ENCODE peak calls at places on chromosomes 4 and X, in four cellular contexts. One of them, this sample, is unnamed.

GRCh38 chr4:80201326-80202151 is 4.2 kb downstream of the PRDM8 start:
- DNase-seq in H9: no peak
- DNase-seq in IMR-90: peak; percentile 89
- DNase-seq in H1: no peak
- DNase-seq in this sample: no peak

GRCh38 chr4:165842684-165843083 is 30.4 kb upstream of the TLL1 start:
- DNase-seq in H9: no peak
- DNase-seq in IMR-90: no peak
- DNase-seq in H1: no peak
- DNase-seq in this sample: no peak

GRCh38 chrX:42490111-42490510 is 287.9 kb downstream of the PPP1R2C start:
- DNase-seq in H9: no peak
- DNase-seq in IMR-90: no peak
- DNase-seq in H1: no peak
- DNase-seq in this sample: no peak

GRCh38 chr4:145609494-145610427 is 9.4 kb upstream of the MMAA start:
- DNase-seq in H9: peak; percentile 55
- DNase-seq in IMR-90: peak; percentile 77
- DNase-seq in H1: no peak
- DNase-seq in this sample: peak; percentile 45

GRCh38 chr4:95910749-95911148 is 70.9 kb downstream of the PDHA2 start:
- DNase-seq in H9: peak; percentile 50
- DNase-seq in IMR-90: no peak
- DNase-seq in H1: no peak
- DNase-seq in this sample: no peak

GRCh38 chr4:156723951-156724668 is 247.5 kb downstream of the PDGFC start:
- DNase-seq in H9: no peak
- DNase-seq in IMR-90: no peak
- DNase-seq in H1: no peak
- DNase-seq in this sample: no peak

GRCh38 chr4:19700951-19701350 is 550.8 kb upstream of the SLIT2 start:
- DNase-seq in H9: no peak
- DNase-seq in IMR-90: peak; percentile 24
- DNase-seq in H1: no peak
- DNase-seq in this sample: no peak

GRCh38 chr4:127732623-127733199 is 2.5 kb downstream of the SLC25A31 start:
- DNase-seq in H9: no peak
- DNase-seq in IMR-90: peak; percentile 60
- DNase-seq in H1: no peak
- DNase-seq in this sample: peak; percentile 29

GRCh38 chrX:41291309-41291708 is 42.7 kb upstream of the DDX3X start:
- DNase-seq in H9: peak; percentile 43
- DNase-seq in IMR-90: no peak
- DNase-seq in H1: no peak
- DNase-seq in this sample: no peak

GRCh38 chr4:100240008-100240407 is 49.7 kb upstream of the DDIT4L start:
- DNase-seq in H9: no peak
- DNase-seq in IMR-90: no peak
- DNase-seq in H1: no peak
- DNase-seq in this sample: no peak

GRCh38 chrX:29419774-29420553 is 795.4 kb upstream of the MAGEB2 start:
- DNase-seq in H9: no peak
- DNase-seq in IMR-90: peak; percentile 69
- DNase-seq in H1: no peak
- DNase-seq in this sample: no peak

GRCh38 chr4:173319696-173320095 is 14.5 kb downstream of the HMGB2 start:
- DNase-seq in H9: no peak
- DNase-seq in IMR-90: peak; percentile 45
- DNase-seq in H1: no peak
- DNase-seq in this sample: no peak

GRCh38 chrX:123959281-123960063 is 2.0 kb upstream of the STAG2 start:
- DNase-seq in H9: no peak
- DNase-seq in IMR-90: no peak
- DNase-seq in H1: no peak
- DNase-seq in this sample: peak; percentile 6

GRCh38 chr4:169931996-169932395 is 94.2 kb downstream of the MFAP3L start:
- DNase-seq in H9: no peak
- DNase-seq in IMR-90: no peak
- DNase-seq in H1: no peak
- DNase-seq in this sample: no peak

GRCh38 chr4:145557720-145558119 is 61.5 kb upstream of the MMAA start:
- DNase-seq in H9: peak; percentile 73
- DNase-seq in IMR-90: peak; percentile 72
- DNase-seq in H1: peak; percentile 29
- DNase-seq in this sample: peak; percentile 30

GRCh38 chr4:185383451-185383850 is 12.3 kb downstream of the LRP2BP start:
- DNase-seq in H9: no peak
- DNase-seq in IMR-90: no peak
- DNase-seq in H1: no peak
- DNase-seq in this sample: no peak

GRCh38 chr4:189511581-189511980 is 429.1 kb upstream of the FRG1 start:
- DNase-seq in H9: no peak
- DNase-seq in IMR-90: no peak
- DNase-seq in H1: no peak
- DNase-seq in this sample: no peak

GRCh38 chr4:167883271-167883670 is 209.1 kb upstream of the ANXA10 start:
- DNase-seq in H9: no peak
- DNase-seq in IMR-90: no peak
- DNase-seq in H1: no peak
- DNase-seq in this sample: no peak

GRCh38 chrX:12867746-12868145 is 874 bp downstream of the TLR7 start:
- DNase-seq in H9: no peak
- DNase-seq in IMR-90: no peak
- DNase-seq in H1: no peak
- DNase-seq in this sample: no peak

GRCh38 chr4:5887361-5888221 is 5.3 kb downstream of the CRMP1 start:
- DNase-seq in H9: peak; percentile 62
- DNase-seq in IMR-90: no peak
- DNase-seq in H1: no peak
- DNase-seq in this sample: no peak

GRCh38 chr4:78482281-78482680 is 69.3 kb upstream of the ANXA3 start:
- DNase-seq in H9: no peak
- DNase-seq in IMR-90: no peak
- DNase-seq in H1: no peak
- DNase-seq in this sample: no peak

GRCh38 chr4:16269742-16270522 is 43.7 kb upstream of the TAPT1 start:
- DNase-seq in H9: no peak
- DNase-seq in IMR-90: peak; percentile 55
- DNase-seq in H1: no peak
- DNase-seq in this sample: no peak

GRCh38 chr4:79588679-79589078 is 180.7 kb upstream of the GK2 start:
- DNase-seq in H9: no peak
- DNase-seq in IMR-90: peak; percentile 0
- DNase-seq in H1: no peak
- DNase-seq in this sample: no peak

GRCh38 chr4:4386296-4386735 is 586 bp upstream of the NSG1 start:
- DNase-seq in H9: peak; percentile 59
- DNase-seq in IMR-90: no peak
- DNase-seq in H1: no peak
- DNase-seq in this sample: no peak

GRCh38 chrX:916235-916609 is 285.6 kb downstream of the SHOX start:
- DNase-seq in H9: no peak
- DNase-seq in IMR-90: no peak
- DNase-seq in H1: no peak
- DNase-seq in this sample: no peak

GRCh38 chr4:102497986-102498385 is 3.2 kb upstream of the NFKB1 start:
- DNase-seq in H9: no peak
- DNase-seq in IMR-90: no peak
- DNase-seq in H1: no peak
- DNase-seq in this sample: no peak

GRCh38 chrX:130680164-130681035 is 222.6 kb downstream of the ENOX2 start:
- DNase-seq in H9: no peak
- DNase-seq in IMR-90: peak; percentile 43
- DNase-seq in H1: no peak
- DNase-seq in this sample: no peak

GRCh38 chrX:44795945-44796450 is 47.8 kb upstream of the DUSP21 start:
- DNase-seq in H9: no peak
- DNase-seq in IMR-90: no peak
- DNase-seq in H1: no peak
- DNase-seq in this sample: no peak

GRCh38 chr4:54281060-54281781 is 52.1 kb downstream of the PDGFRA start:
- DNase-seq in H9: no peak
- DNase-seq in IMR-90: peak; percentile 93
- DNase-seq in H1: no peak
- DNase-seq in this sample: no peak

GRCh38 chrX:71579136-71579989 is 1.1 kb downstream of the GCNA start:
- DNase-seq in H9: peak; percentile 39
- DNase-seq in IMR-90: no peak
- DNase-seq in H1: no peak
- DNase-seq in this sample: no peak

GRCh38 chrX:1657367-1658082 is 42.7 kb downstream of the ASMT start:
- DNase-seq in H9: no peak
- DNase-seq in IMR-90: no peak
- DNase-seq in H1: no peak
- DNase-seq in this sample: no peak

GRCh38 chrX:103687073-103687695 is 685 bp upstream of the MORF4L2 start:
- DNase-seq in H9: peak; percentile 82
- DNase-seq in IMR-90: peak; percentile 76
- DNase-seq in H1: no peak
- DNase-seq in this sample: peak; percentile 62

GRCh38 chr4:20761382-20761781 is 61.1 kb downstream of the PACRGL start:
- DNase-seq in H9: no peak
- DNase-seq in IMR-90: no peak
- DNase-seq in H1: no peak
- DNase-seq in this sample: no peak

GRCh38 chr4:28518781-28519180 is 1658.1 kb downstream of the STIM2 start:
- DNase-seq in H9: no peak
- DNase-seq in IMR-90: peak; percentile 76
- DNase-seq in H1: no peak
- DNase-seq in this sample: no peak

GRCh38 chr4:168914095-168914494 is 96.0 kb downstream of the CBR4 start:
- DNase-seq in H9: no peak
- DNase-seq in IMR-90: no peak
- DNase-seq in H1: no peak
- DNase-seq in this sample: no peak

GRCh38 chrX:7147978-7148824 is at the start of gene PUDP:
- DNase-seq in H9: peak; percentile 81
- DNase-seq in IMR-90: peak; percentile 83
- DNase-seq in H1: no peak
- DNase-seq in this sample: peak; percentile 81
- H2BK15ac ChIP-seq in H9: no peak within 1 kb of the TSS
- H2BK15ac ChIP-seq in IMR-90: peak within 1 kb of the TSS; percentile 81
- H2BK15ac ChIP-seq in H1: no peak within 1 kb of the TSS
- H2BK15ac ChIP-seq in this sample: no peak within 1 kb of the TSS

GRCh38 chr4:56907009-56907408 is 691 bp upstream of the REST start:
- DNase-seq in H9: peak; percentile 63
- DNase-seq in IMR-90: no peak
- DNase-seq in H1: no peak
- DNase-seq in this sample: no peak
- H2BK15ac ChIP-seq in H9: no peak overlapping the region
- H2BK15ac ChIP-seq in IMR-90: no peak overlapping the region
- H2BK15ac ChIP-seq in H1: peak overlapping the region; percentile 94
- H2BK15ac ChIP-seq in this sample: no peak overlapping the region

GRCh38 chr4:87908341-87908740 is 67.2 kb upstream of the SPP1 start:
- DNase-seq in H9: no peak
- DNase-seq in IMR-90: no peak
- DNase-seq in H1: no peak
- DNase-seq in this sample: no peak

GRCh38 chr4:87913871-87914270 is 61.6 kb upstream of the SPP1 start:
- DNase-seq in H9: no peak
- DNase-seq in IMR-90: no peak
- DNase-seq in H1: no peak
- DNase-seq in this sample: no peak

GRCh38 chr4:87911252-87911774 is 64.2 kb upstream of the SPP1 start:
- DNase-seq in H9: no peak
- DNase-seq in IMR-90: no peak
- DNase-seq in H1: no peak
- DNase-seq in this sample: no peak

GRCh38 chr4:87912164-87913004 is 63.1 kb upstream of the SPP1 start:
- DNase-seq in H9: no peak
- DNase-seq in IMR-90: no peak
- DNase-seq in H1: no peak
- DNase-seq in this sample: no peak

GRCh38 chr4:87910795-87911194 is 64.7 kb upstream of the SPP1 start:
- DNase-seq in H9: no peak
- DNase-seq in IMR-90: no peak
- DNase-seq in H1: no peak
- DNase-seq in this sample: no peak
- H2BK15ac ChIP-seq in H9: no peak overlapping the region
- H2BK15ac ChIP-seq in IMR-90: no peak overlapping the region
- H2BK15ac ChIP-seq in H1: no peak overlapping the region
- H2BK15ac ChIP-seq in this sample: no peak overlapping the region

GRCh38 chrX:111652719-111653118 is 28.3 kb upstream of the ALG13 start:
- DNase-seq in H9: no peak
- DNase-seq in IMR-90: no peak
- DNase-seq in H1: no peak
- DNase-seq in this sample: no peak
- H2BK15ac ChIP-seq in H9: no peak overlapping the region
- H2BK15ac ChIP-seq in IMR-90: no peak overlapping the region
- H2BK15ac ChIP-seq in H1: no peak overlapping the region
- H2BK15ac ChIP-seq in this sample: no peak overlapping the region

This sample was measured in neuronal stem cell.